ENCODE peak calls at places on chromosomes 3 and 15, in four cellular contexts. One of them, this sample, is unnamed.
A peak's percentile ranks its signal among the peaks of the same experiment; 100 is the strongest.

GRCh38 chr15:74964794-74965193 is 8.2 kb upstream of the RPP25 start:
- DNase-seq in esophagus muscularis mucosa: no peak
- DNase-seq in nephron progenitor cell: no peak
- DNase-seq in cardiac muscle cell: peak; percentile 51
- DNase-seq in this sample: no peak

GRCh38 chr15:82742134-82742533 is 32.5 kb upstream of the AP3B2 start:
- DNase-seq in esophagus muscularis mucosa: no peak
- DNase-seq in nephron progenitor cell: no peak
- DNase-seq in cardiac muscle cell: no peak
- DNase-seq in this sample: no peak

GRCh38 chr3:48966876-48967361 is 23.1 kb upstream of the P4HTM start:
- DNase-seq in esophagus muscularis mucosa: no peak
- DNase-seq in nephron progenitor cell: no peak
- DNase-seq in cardiac muscle cell: no peak
- DNase-seq in this sample: no peak

GRCh38 chr3:54122046-54122801 is at the start of gene CACNA2D3:
- DNase-seq in esophagus muscularis mucosa: peak; percentile 62
- DNase-seq in nephron progenitor cell: peak; percentile 67
- DNase-seq in cardiac muscle cell: peak; percentile 74
- DNase-seq in this sample: no peak

GRCh38 chr15:81302605-81303204 is 21.2 kb downstream of the STARD5 start:
- DNase-seq in esophagus muscularis mucosa: no peak
- DNase-seq in nephron progenitor cell: no peak
- DNase-seq in cardiac muscle cell: no peak
- DNase-seq in this sample: no peak

GRCh38 chr15:85296615-85297402 is 83.6 kb upstream of the AKAP13 start:
- DNase-seq in esophagus muscularis mucosa: no peak
- DNase-seq in nephron progenitor cell: peak; percentile 56
- DNase-seq in cardiac muscle cell: peak; percentile 85
- DNase-seq in this sample: no peak

GRCh38 chr15:50127255-50127777 is 8.3 kb upstream of the ATP8B4 start:
- DNase-seq in esophagus muscularis mucosa: no peak
- DNase-seq in nephron progenitor cell: no peak
- DNase-seq in cardiac muscle cell: no peak
- DNase-seq in this sample: no peak

GRCh38 chr3:147380271-147380995 is 25.9 kb downstream of the ZIC4 start:
- DNase-seq in esophagus muscularis mucosa: no peak
- DNase-seq in nephron progenitor cell: no peak
- DNase-seq in cardiac muscle cell: no peak
- DNase-seq in this sample: no peak

GRCh38 chr3:152635354-152635753 is 199.6 kb upstream of the P2RY1 start:
- DNase-seq in esophagus muscularis mucosa: no peak
- DNase-seq in nephron progenitor cell: no peak
- DNase-seq in cardiac muscle cell: peak; percentile 55
- DNase-seq in this sample: no peak

GRCh38 chr3:34016925-34017592 is 218.6 kb downstream of the PDCD6IP start:
- DNase-seq in esophagus muscularis mucosa: no peak
- DNase-seq in nephron progenitor cell: no peak
- DNase-seq in cardiac muscle cell: no peak
- DNase-seq in this sample: no peak

GRCh38 chr15:48696627-48697312 is 51.3 kb upstream of the FBN1 start:
- DNase-seq in esophagus muscularis mucosa: no peak
- DNase-seq in nephron progenitor cell: no peak
- DNase-seq in cardiac muscle cell: no peak
- DNase-seq in this sample: no peak

GRCh38 chr3:64344721-64345207 is 119.5 kb upstream of the PRICKLE2 start:
- DNase-seq in esophagus muscularis mucosa: peak; percentile 90
- DNase-seq in nephron progenitor cell: no peak
- DNase-seq in cardiac muscle cell: peak; percentile 76
- DNase-seq in this sample: no peak

GRCh38 chr3:27714101-27714526 is 8.0 kb downstream of the EOMES start:
- DNase-seq in esophagus muscularis mucosa: no peak
- DNase-seq in nephron progenitor cell: no peak
- DNase-seq in cardiac muscle cell: no peak
- DNase-seq in this sample: no peak

GRCh38 chr15:87500240-87500639 is 756.3 kb downstream of the NTRK3 start:
- DNase-seq in esophagus muscularis mucosa: no peak
- DNase-seq in nephron progenitor cell: no peak
- DNase-seq in cardiac muscle cell: no peak
- DNase-seq in this sample: no peak

GRCh38 chr15:96276438-96277210 is 53.9 kb upstream of the NR2F2 start:
- DNase-seq in esophagus muscularis mucosa: peak; percentile 21
- DNase-seq in nephron progenitor cell: no peak
- DNase-seq in cardiac muscle cell: peak; percentile 37
- DNase-seq in this sample: no peak

GRCh38 chr3:179015551-179016020 is 56.0 kb downstream of the ZMAT3 start:
- DNase-seq in esophagus muscularis mucosa: no peak
- DNase-seq in nephron progenitor cell: peak; percentile 51
- DNase-seq in cardiac muscle cell: peak; percentile 86
- DNase-seq in this sample: no peak

GRCh38 chr3:15291589-15292541 is 40.5 kb downstream of the SH3BP5 start:
- DNase-seq in esophagus muscularis mucosa: no peak
- DNase-seq in nephron progenitor cell: no peak
- DNase-seq in cardiac muscle cell: peak; percentile 64
- DNase-seq in this sample: no peak

GRCh38 chr3:157916672-157917071 is 189.5 kb downstream of the SHOX2 start:
- DNase-seq in esophagus muscularis mucosa: no peak
- DNase-seq in nephron progenitor cell: no peak
- DNase-seq in cardiac muscle cell: no peak
- DNase-seq in this sample: no peak

GRCh38 chr3:177491301-177492031 is 294.2 kb upstream of the TBL1XR1 start:
- DNase-seq in esophagus muscularis mucosa: no peak
- DNase-seq in nephron progenitor cell: no peak
- DNase-seq in cardiac muscle cell: peak; percentile 74
- DNase-seq in this sample: no peak

GRCh38 chr3:52233108-52233591 is 5.8 kb downstream of the TWF2 start:
- DNase-seq in esophagus muscularis mucosa: no peak
- DNase-seq in nephron progenitor cell: no peak
- DNase-seq in cardiac muscle cell: no peak
- DNase-seq in this sample: no peak

GRCh38 chr15:48366574-48367312 is 35.5 kb downstream of the DUT start:
- DNase-seq in esophagus muscularis mucosa: no peak
- DNase-seq in nephron progenitor cell: no peak
- DNase-seq in cardiac muscle cell: peak; percentile 51
- DNase-seq in this sample: no peak

GRCh38 chr3:58989173-58989572 is 60.7 kb downstream of the CFAP20DC start:
- DNase-seq in esophagus muscularis mucosa: no peak
- DNase-seq in nephron progenitor cell: no peak
- DNase-seq in cardiac muscle cell: peak; percentile 21
- DNase-seq in this sample: peak; percentile 70

GRCh38 chr15:63332367-63333078 is 49.1 kb downstream of the CA12 start:
- DNase-seq in esophagus muscularis mucosa: no peak
- DNase-seq in nephron progenitor cell: no peak
- DNase-seq in cardiac muscle cell: peak; percentile 84
- DNase-seq in this sample: peak; percentile 86

GRCh38 chr3:57164217-57164605 is 942 bp downstream of the IL17RD start:
- DNase-seq in esophagus muscularis mucosa: no peak
- DNase-seq in nephron progenitor cell: no peak
- DNase-seq in cardiac muscle cell: peak; percentile 49
- DNase-seq in this sample: no peak

GRCh38 chr15:99076555-99077308 is 28.1 kb upstream of the SYNM start:
- DNase-seq in esophagus muscularis mucosa: no peak
- DNase-seq in nephron progenitor cell: peak; percentile 43
- DNase-seq in cardiac muscle cell: peak; percentile 88
- DNase-seq in this sample: peak; percentile 28

GRCh38 chr15:40847225-40847961 is 3.5 kb downstream of the SPINT1 start:
- DNase-seq in esophagus muscularis mucosa: no peak
- DNase-seq in nephron progenitor cell: peak; percentile 69
- DNase-seq in cardiac muscle cell: peak; percentile 68
- DNase-seq in this sample: no peak

GRCh38 chr15:66832679-66833078 is 130.6 kb downstream of the SMAD6 start:
- DNase-seq in esophagus muscularis mucosa: no peak
- DNase-seq in nephron progenitor cell: no peak
- DNase-seq in cardiac muscle cell: peak; percentile 90
- DNase-seq in this sample: no peak

GRCh38 chr3:95911767-95912166 is 902.6 kb upstream of the EPHA6 start:
- DNase-seq in esophagus muscularis mucosa: no peak
- DNase-seq in nephron progenitor cell: no peak
- DNase-seq in cardiac muscle cell: no peak
- DNase-seq in this sample: no peak

GRCh38 chr15:72229076-72229946 is 1.7 kb downstream of the PKM start:
- DNase-seq in esophagus muscularis mucosa: no peak
- DNase-seq in nephron progenitor cell: peak; percentile 25
- DNase-seq in cardiac muscle cell: peak; percentile 58
- DNase-seq in this sample: no peak
- TF ChIP-seq CTCF in esophagus muscularis mucosa: no peak
- TF ChIP-seq CTCF in nephron progenitor cell: no peak
- TF ChIP-seq CTCF in cardiac muscle cell: no peak
- TF ChIP-seq CTCF in this sample: no peak

GRCh38 chr3:67605377-67605776 is 49.0 kb downstream of the SUCLG2 start:
- DNase-seq in esophagus muscularis mucosa: peak; percentile 5
- DNase-seq in nephron progenitor cell: no peak
- DNase-seq in cardiac muscle cell: peak; percentile 74
- DNase-seq in this sample: peak; percentile 46
- TF ChIP-seq CTCF in esophagus muscularis mucosa: no peak
- TF ChIP-seq CTCF in nephron progenitor cell: no peak
- TF ChIP-seq CTCF in cardiac muscle cell: peak; percentile 53
- TF ChIP-seq CTCF in this sample: peak; percentile 62

GRCh38 chr3:55818485-55818884 is 331.4 kb upstream of the WNT5A start:
- DNase-seq in esophagus muscularis mucosa: no peak
- DNase-seq in nephron progenitor cell: no peak
- DNase-seq in cardiac muscle cell: peak; percentile 4
- DNase-seq in this sample: no peak

GRCh38 chr3:55819005-55819404 is 331.9 kb upstream of the WNT5A start:
- DNase-seq in esophagus muscularis mucosa: peak; percentile 57
- DNase-seq in nephron progenitor cell: no peak
- DNase-seq in cardiac muscle cell: no peak
- DNase-seq in this sample: no peak

GRCh38 chr3:55813268-55814097 is 326.4 kb upstream of the WNT5A start:
- DNase-seq in esophagus muscularis mucosa: peak; percentile 68
- DNase-seq in nephron progenitor cell: no peak
- DNase-seq in cardiac muscle cell: no peak
- DNase-seq in this sample: no peak

GRCh38 chr3:55815262-55815661 is 328.2 kb upstream of the WNT5A start:
- DNase-seq in esophagus muscularis mucosa: peak; percentile 55
- DNase-seq in nephron progenitor cell: no peak
- DNase-seq in cardiac muscle cell: no peak
- DNase-seq in this sample: no peak

GRCh38 chr3:55817177-55817576 is 330.1 kb upstream of the WNT5A start:
- DNase-seq in esophagus muscularis mucosa: peak; percentile 81
- DNase-seq in nephron progenitor cell: no peak
- DNase-seq in cardiac muscle cell: no peak
- DNase-seq in this sample: no peak
- TF ChIP-seq CTCF in esophagus muscularis mucosa: no peak
- TF ChIP-seq CTCF in nephron progenitor cell: no peak
- TF ChIP-seq CTCF in cardiac muscle cell: no peak
- TF ChIP-seq CTCF in this sample: no peak

GRCh38 chr3:194333981-194334320 is 17.2 kb downstream of the CPN2 start:
- DNase-seq in esophagus muscularis mucosa: no peak
- DNase-seq in nephron progenitor cell: no peak
- DNase-seq in cardiac muscle cell: no peak
- DNase-seq in this sample: no peak
- TF ChIP-seq CTCF in esophagus muscularis mucosa: no peak
- TF ChIP-seq CTCF in nephron progenitor cell: no peak
- TF ChIP-seq CTCF in cardiac muscle cell: no peak
- TF ChIP-seq CTCF in this sample: no peak

GRCh38 chr3:69385723-69386483 is at the start of gene FRMD4B:
- DNase-seq in esophagus muscularis mucosa: no peak
- DNase-seq in nephron progenitor cell: peak; percentile 73
- DNase-seq in cardiac muscle cell: peak; percentile 18
- DNase-seq in this sample: no peak
- TF ChIP-seq CTCF in esophagus muscularis mucosa: peak; percentile 17
- TF ChIP-seq CTCF in nephron progenitor cell: no peak
- TF ChIP-seq CTCF in cardiac muscle cell: peak; percentile 26
- TF ChIP-seq CTCF in this sample: peak; percentile 55

GRCh38 chr3:185042357-185042756 is 110.5 kb downstream of the C3orf70 start:
- DNase-seq in esophagus muscularis mucosa: no peak
- DNase-seq in nephron progenitor cell: no peak
- DNase-seq in cardiac muscle cell: no peak
- DNase-seq in this sample: no peak
- TF ChIP-seq CTCF in esophagus muscularis mucosa: no peak
- TF ChIP-seq CTCF in nephron progenitor cell: no peak
- TF ChIP-seq CTCF in cardiac muscle cell: no peak
- TF ChIP-seq CTCF in this sample: no peak

DNA sequence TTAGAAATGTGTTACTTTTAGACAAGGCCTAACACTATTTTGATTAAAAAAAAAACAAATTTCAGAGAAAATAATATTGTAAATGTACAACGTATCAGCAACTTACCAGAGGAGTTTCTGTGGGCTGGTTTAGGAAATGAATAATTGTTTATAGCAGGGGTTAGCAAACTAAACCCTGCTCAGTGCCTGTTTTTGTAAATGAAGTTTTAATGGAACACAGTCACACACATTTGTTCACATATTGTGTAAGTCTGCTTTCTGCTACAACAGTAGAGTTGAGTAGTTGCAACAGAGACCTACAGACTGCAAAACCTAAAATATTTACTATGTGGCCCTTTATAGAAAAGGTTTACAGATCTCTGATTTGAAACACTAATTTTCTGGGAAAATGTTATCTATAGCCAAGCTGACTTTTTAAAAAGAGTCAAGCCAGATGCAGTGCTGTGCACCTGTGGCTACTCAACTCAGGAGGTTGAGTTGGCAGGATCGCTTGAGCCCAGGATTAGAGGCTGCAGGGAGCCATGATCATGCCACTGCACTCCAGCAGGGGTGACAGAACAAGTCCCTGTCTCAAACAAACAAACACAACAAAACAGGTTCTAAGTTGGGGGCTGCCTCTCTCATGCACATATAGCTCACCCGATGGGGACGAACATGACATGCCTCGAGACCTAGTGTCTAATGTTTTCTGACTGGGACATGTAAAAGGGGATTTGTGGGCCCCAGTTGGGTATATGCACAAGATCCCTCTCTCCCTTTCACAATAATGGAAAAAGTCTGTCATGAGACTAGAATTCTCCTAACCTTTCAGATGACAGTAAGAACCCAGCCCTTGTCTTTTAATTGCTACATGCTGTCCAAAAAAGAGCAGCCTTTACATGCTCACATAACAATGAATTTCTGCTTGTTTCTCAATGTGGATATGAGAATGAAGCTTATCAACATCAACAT is 182.5 kb downstream of the TNIK start:
- DNase-seq in esophagus muscularis mucosa: no peak
- DNase-seq in nephron progenitor cell: no peak
- DNase-seq in cardiac muscle cell: peak; percentile 14
- DNase-seq in this sample: no peak
- TF ChIP-seq CTCF in esophagus muscularis mucosa: no peak
- TF ChIP-seq CTCF in nephron progenitor cell: no peak
- TF ChIP-seq CTCF in cardiac muscle cell: no peak
- TF ChIP-seq CTCF in this sample: no peak

This sample was measured in AG04449.